ENCODE peak calls at places on chromosomes 2 and 18, in six cellular contexts. M is T-cell, C is left cardiac atrium, Z is chondrocyte, K is MM.1S, G is right atrium auricular region. Q is an unnamed sample.

GRCh38 chr2:241994086-241994485 is 124.6 kb downstream of the RTP5 start:
- DNase-seq in M (no peak), C (no peak), Z (no peak), K (no peak), G (no peak), Q (no peak)

GRCh38 chr2:109423556-109424359 is 190.0 kb downstream of the SEPTIN10 start:
- DNase-seq in M (no peak), C (no peak), Z (peak; percentile 65), K (no peak), G (no peak), Q (no peak)

GRCh38 chr2:43068730-43069517 is 157.5 kb downstream of the ZFP36L2 start:
- DNase-seq in M (no peak), C (no peak), Z (peak; percentile 88), K (no peak), G (no peak), Q (no peak)

GRCh38 chr18:54740146-54740844 is 88.0 kb upstream of the RAB27B start:
- DNase-seq in M (no peak), C (no peak), Z (no peak), K (no peak), G (no peak), Q (no peak)

GRCh38 chr2:74249406-74250122 is 51.1 kb downstream of the MTHFD2 start:
- DNase-seq in M (no peak), C (no peak), Z (no peak), K (no peak), G (no peak), Q (no peak)

GRCh38 chr2:68253211-68254068 is 1.1 kb upstream of the PPP3R1 start:
- DNase-seq in M (peak; percentile 12), C (no peak), Z (no peak), K (peak; percentile 20), G (no peak), Q (no peak)

GRCh38 chr2:241818943-241819270 is 9.9 kb downstream of the NEU4 start:
- DNase-seq in M (no peak), C (peak; percentile 12), Z (no peak), K (no peak), G (peak; percentile 56), Q (no peak)

GRCh38 chr2:214731008-214731407 is 78.5 kb downstream of the BARD1 start:
- DNase-seq in M (no peak), C (no peak), Z (no peak), K (no peak), G (no peak), Q (no peak)

GRCh38 chr2:45168731-45169338 is 159.6 kb upstream of the SIX2 start:
- DNase-seq in M (no peak), C (no peak), Z (no peak), K (peak; percentile 47), G (no peak), Q (no peak)

GRCh38 chr18:59885579-59886163 is 14.1 kb upstream of the PMAIP1 start:
- DNase-seq in M (no peak), C (no peak), Z (no peak), K (peak; percentile 55), G (no peak), Q (no peak)

GRCh38 chr2:145918951-145919350 is 1399.0 kb upstream of the ZEB2 start:
- DNase-seq in M (no peak), C (no peak), Z (no peak), K (no peak), G (no peak), Q (no peak)

GRCh38 chr2:112008910-112009485 is 46.1 kb upstream of the TMEM87B start:
- DNase-seq in M (no peak), C (no peak), Z (no peak), K (no peak), G (no peak), Q (no peak)

GRCh38 chr2:182020319-182021055 is 34.8 kb downstream of the PPP1R1C start:
- DNase-seq in M (no peak), C (no peak), Z (no peak), K (no peak), G (no peak), Q (no peak)

GRCh38 chr2:48250943-48251342 is 279.0 kb upstream of the STON1 start:
- DNase-seq in M (no peak), C (no peak), Z (no peak), K (peak; percentile 33), G (no peak), Q (no peak)

GRCh38 chr18:75865639-75866038 is 438.1 kb upstream of the SMIM21 start:
- DNase-seq in M (no peak), C (no peak), Z (no peak), K (no peak), G (no peak), Q (peak; percentile 74)

GRCh38 chr2:143428700-143429099 is 299.5 kb downstream of the ARHGAP15 start:
- DNase-seq in M (no peak), C (no peak), Z (no peak), K (no peak), G (no peak), Q (no peak)

GRCh38 chr2:218291934-218292699 is at the start of gene TMBIM1:
- DNase-seq in M (peak; percentile 81), C (peak; percentile 87), Z (no peak), K (peak; percentile 82), G (peak; percentile 87), Q (peak; percentile 91)

GRCh38 chr2:230935132-230935435 is 10.0 kb upstream of the GPR55 start:
- DNase-seq in M (no peak), C (no peak), Z (no peak), K (no peak), G (no peak), Q (peak; percentile 64)

GRCh38 chr18:49499046-49499637 is 12.1 kb upstream of the C18orf32 start:
- DNase-seq in M (no peak), C (no peak), Z (no peak), K (no peak), G (no peak), Q (no peak)

GRCh38 chr2:99595373-99595772 is 105.6 kb upstream of the REV1 start:
- DNase-seq in M (no peak), C (no peak), Z (no peak), K (no peak), G (no peak), Q (no peak)

GRCh38 chr2:206193643-206194382 is 34.1 kb downstream of the EEF1B2 start:
- DNase-seq in M (no peak), C (no peak), Z (no peak), K (no peak), G (no peak), Q (no peak)

GRCh38 chr2:241350878-241351639 is 5.0 kb upstream of the FARP2 start:
- DNase-seq in M (no peak), C (no peak), Z (no peak), K (no peak), G (no peak), Q (no peak)

GRCh38 chr2:85175369-85176299 is 42.4 kb downstream of the TCF7L1 start:
- DNase-seq in M (no peak), C (peak; percentile 47), Z (no peak), K (no peak), G (no peak), Q (no peak)

GRCh38 chr2:150866431-150866830 is 379.0 kb upstream of the RND3 start:
- DNase-seq in M (no peak), C (no peak), Z (no peak), K (no peak), G (no peak), Q (no peak)

GRCh38 chr18:11980148-11980554 is 1.2 kb upstream of the IMPA2 start:
- DNase-seq in M (peak; percentile 12), C (no peak), Z (no peak), K (no peak), G (no peak), Q (no peak)

GRCh38 chr2:80303006-80303741 is 1.4 kb downstream of the LRRTM1 start:
- DNase-seq in M (no peak), C (peak; percentile 20), Z (peak; percentile 83), K (no peak), G (no peak), Q (no peak)

GRCh38 chr2:37916512-37917082 is 8.5 kb upstream of the RMDN2 start:
- DNase-seq in M (no peak), C (peak; percentile 69), Z (no peak), K (no peak), G (peak; percentile 69), Q (no peak)

GRCh38 chr2:48723125-48723524 is 32.4 kb downstream of the LHCGR start:
- DNase-seq in M (no peak), C (no peak), Z (no peak), K (no peak), G (no peak), Q (no peak)

GRCh38 chr2:109560265-109560664 is 53.5 kb downstream of the SEPTIN10 start:
- DNase-seq in M (no peak), C (no peak), Z (no peak), K (no peak), G (no peak), Q (no peak)

GRCh38 chr2:185404578-185404977 is 334.0 kb upstream of the FSIP2 start:
- DNase-seq in M (no peak), C (no peak), Z (no peak), K (no peak), G (no peak), Q (no peak)

GRCh38 chr2:18092760-18093159 is 214.3 kb downstream of the KCNS3 start:
- DNase-seq in M (no peak), C (no peak), Z (no peak), K (no peak), G (no peak), Q (no peak)

GRCh38 chr2:141341444-141341843 is 789.4 kb downstream of the LRP1B start:
- DNase-seq in M (no peak), C (no peak), Z (no peak), K (no peak), G (no peak), Q (no peak)

GRCh38 chr2:26048791-26049190 is 14.9 kb downstream of the RAB10 start:
- DNase-seq in M (no peak), C (no peak), Z (no peak), K (no peak), G (no peak), Q (no peak)

GRCh38 chr2:102442967-102443828 is 20.2 kb downstream of the IL18RAP start:
- DNase-seq in M (peak; percentile 41), C (no peak), Z (no peak), K (peak; percentile 65), G (no peak), Q (no peak)

GRCh38 chr2:241788135-241788534 is 11.5 kb downstream of the GAL3ST2 start:
- DNase-seq in M (no peak), C (no peak), Z (no peak), K (no peak), G (no peak), Q (no peak)